ENCODE peak calls at places on chromosomes 4 and X, in four cellular contexts. P is EL, C is nucleus accumbens, A is SW480. W is an unnamed sample.

GRCh38 chr4:123559955-123560669 is 163.5 kb downstream of the SPRY1 start:
- DNase-seq in P (no peak), C (no peak), A (no peak), W (peak; percentile 68)

GRCh38 chr4:2096073-2096609 is 37.0 kb downstream of the NAT8L start:
- DNase-seq in P (no peak), C (no peak), A (peak; percentile 35), W (no peak)

GRCh38 chr4:8409271-8410065 is 31.1 kb downstream of the ACOX3 start:
- DNase-seq in P (peak; percentile 14), C (no peak), A (peak; percentile 86), W (no peak)

GRCh38 chrX:51893931-51894696 is 691 bp downstream of the MAGED1 start:
- DNase-seq in P (peak; percentile 24), C (peak; percentile 28), A (peak; percentile 20), W (peak; percentile 29)

GRCh38 chr4:179328627-179329026 is 1886.4 kb upstream of the AGA start:
- DNase-seq in P (no peak), C (no peak), A (no peak), W (no peak)

GRCh38 chrX:40009462-40009851 is 88.3 kb downstream of the BCOR start:
- DNase-seq in P (no peak), C (no peak), A (no peak), W (no peak)

GRCh38 chrX:134631404-134632346 is 26.6 kb downstream of the PLAC1 start:
- DNase-seq in P (peak; percentile 40), C (no peak), A (no peak), W (peak; percentile 36)

GRCh38 chr4:87806520-87806919 is 7.2 kb downstream of the IBSP start:
- DNase-seq in P (peak; percentile 76), C (no peak), A (no peak), W (peak; percentile 7)

GRCh38 chrX:134688839-134689238 is 30.6 kb upstream of the PLAC1 start:
- DNase-seq in P (peak; percentile 58), C (no peak), A (peak; percentile 11), W (no peak)

GRCh38 chr4:76783836-76784235 is 114.1 kb downstream of the SOWAHB start:
- DNase-seq in P (peak; percentile 48), C (no peak), A (no peak), W (peak; percentile 11)

GRCh38 chr4:161829631-161830030 is 334.2 kb downstream of the FSTL5 start:
- DNase-seq in P (no peak), C (no peak), A (no peak), W (no peak)

GRCh38 chr4:110211007-110211769 is 12.8 kb upstream of the ELOVL6 start:
- DNase-seq in P (peak; percentile 44), C (no peak), A (peak; percentile 41), W (peak; percentile 74)

GRCh38 chr4:69830529-69831269 is 29.2 kb downstream of the SULT1E1 start:
- DNase-seq in P (no peak), C (no peak), A (no peak), W (peak; percentile 27)

GRCh38 chrX:70253377-70254062 is 6.5 kb downstream of the P2RY4 start:
- DNase-seq in P (peak; percentile 5), C (no peak), A (peak; percentile 50), W (no peak)

GRCh38 chrX:134634691-134635090 is 23.6 kb downstream of the PLAC1 start:
- DNase-seq in P (no peak), C (no peak), A (no peak), W (peak; percentile 43)

GRCh38 chr4:56653461-56654237 is 27.4 kb downstream of the HOPX start:
- DNase-seq in P (no peak), C (no peak), A (no peak), W (peak; percentile 18)

GRCh38 chr4:148300877-148301276 is 141.3 kb downstream of the NR3C2 start:
- DNase-seq in P (no peak), C (no peak), A (no peak), W (no peak)

GRCh38 chr4:4677825-4678522 is 136.1 kb upstream of the STX18 start:
- DNase-seq in P (peak; percentile 51), C (no peak), A (no peak), W (peak; percentile 36)

W was measured in fibroblast of lung.